ENCODE peak calls at places on chromosomes 2 and 18, in seven cellular contexts. F, D, I, W, V, R and N are unnamed samples.

GRCh38 chr2:106104332-106105062 is 89.6 kb downstream of the UXS1 start:
- DNase-seq in W (peak; percentile 67), R (peak; percentile 93), F (peak; percentile 54), V (peak; percentile 67), I (peak; percentile 67), D (peak; percentile 66), N (peak; percentile 68)

GRCh38 chr2:224646242-224646846 is 61.2 kb upstream of the CUL3 start:
- DNase-seq in D (peak; percentile 4), R (peak; percentile 38), W (peak; percentile 30), F (no peak), I (no peak), V (peak; percentile 27), N (peak; percentile 70)

GRCh38 chr2:82853299-82853698 is 1605.8 kb downstream of the SUCLG1 start:
- DNase-seq in W (no peak), I (no peak), F (no peak), R (no peak), D (no peak), V (no peak), N (no peak)

GRCh38 chr2:69915050-69915945 is at the start of gene MXD1:
- DNase-seq in W (peak; percentile 38), V (peak; percentile 19), I (no peak), R (peak; percentile 53), D (no peak), F (no peak), N (no peak)

GRCh38 chr2:179936654-179937053 is 70.4 kb downstream of the CWC22 start:
- DNase-seq in I (peak; percentile 77), R (peak; percentile 56), W (peak; percentile 56), F (peak; percentile 14), D (no peak), V (peak; percentile 23), N (peak; percentile 70)

GRCh38 chr2:7436096-7436906 is 519.1 kb downstream of the RNF144A start:
- DNase-seq in D (no peak), R (no peak), F (no peak), I (no peak), V (no peak), W (no peak), N (no peak)

GRCh38 chr18:7617738-7618422 is 50.8 kb downstream of the PTPRM start:
- DNase-seq in V (peak; percentile 75), R (peak; percentile 89), F (peak; percentile 29), I (no peak), D (peak; percentile 70), W (no peak), N (peak; percentile 74)

GRCh38 chr2:10414000-10414451 is 34.1 kb downstream of the ODC1 start:
- DNase-seq in V (peak; percentile 44), I (no peak), D (peak; percentile 68), R (peak; percentile 28), F (no peak), W (no peak), N (no peak)

GRCh38 chr2:203693242-203693879 is 13.1 kb upstream of the CD28 start:
- DNase-seq in F (no peak), V (no peak), I (no peak), R (no peak), W (no peak), D (no peak), N (no peak)

GRCh38 chr2:224311226-224311625 is 90.7 kb downstream of the FAM124B start:
- DNase-seq in V (peak; percentile 55), I (no peak), R (no peak), D (no peak), W (no peak), F (no peak), N (no peak)

GRCh38 chr2:149679286-149679685 is 91.7 kb upstream of the MMADHC start:
- DNase-seq in W (no peak), I (no peak), F (no peak), V (peak; percentile 66), R (peak; percentile 95), D (peak; percentile 67), N (no peak)

GRCh38 chr2:220394433-220394832 is 767.0 kb downstream of the SLC4A3 start:
- DNase-seq in D (peak; percentile 58), R (no peak), V (peak; percentile 34), F (no peak), W (no peak), I (no peak), N (no peak)

GRCh38 chr2:88637464-88637863 is 10.2 kb upstream of the EIF2AK3 start:
- DNase-seq in D (no peak), F (no peak), R (no peak), V (no peak), W (no peak), I (no peak), N (no peak)

GRCh38 chr2:88638123-88638650 is 10.9 kb upstream of the EIF2AK3 start:
- DNase-seq in V (no peak), W (no peak), F (no peak), R (no peak), I (no peak), D (no peak), N (no peak)

GRCh38 chr2:88639865-88640264 is 12.6 kb upstream of the EIF2AK3 start:
- DNase-seq in V (no peak), F (no peak), W (no peak), D (no peak), I (no peak), R (no peak), N (no peak)

GRCh38 chr2:88641330-88641729 is 14.1 kb upstream of the EIF2AK3 start:
- DNase-seq in I (no peak), V (no peak), R (no peak), F (no peak), D (no peak), W (no peak), N (no peak)

DNA sequence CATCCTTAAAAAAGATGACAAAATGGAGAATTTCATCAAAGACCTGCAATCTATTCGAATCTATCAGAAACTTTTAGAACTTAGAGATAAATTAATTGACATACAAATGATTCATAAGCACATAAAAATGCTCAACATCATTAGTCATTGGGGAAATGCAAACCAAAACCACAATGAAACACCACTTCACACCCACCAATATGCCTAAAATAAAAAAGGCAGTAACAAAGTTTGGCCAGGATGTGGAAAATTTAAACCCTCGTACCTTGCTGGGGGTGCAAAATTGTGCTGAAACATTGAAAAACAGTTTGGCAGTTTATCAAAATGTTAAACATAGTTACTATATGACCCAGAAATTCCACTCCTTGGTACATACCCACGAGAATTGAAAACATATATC is 11.5 kb upstream of the EIF2AK3 start:
- DNase-seq in W (no peak), V (no peak), F (no peak), I (no peak), R (no peak), D (no peak), N (no peak)
- H3K23ac ChIP-seq in W (no peak overlapping the region), V (no peak overlapping the region), F (no peak overlapping the region), I (no peak overlapping the region), R (no peak overlapping the region), D (no peak overlapping the region), N (no peak overlapping the region)

DNA sequence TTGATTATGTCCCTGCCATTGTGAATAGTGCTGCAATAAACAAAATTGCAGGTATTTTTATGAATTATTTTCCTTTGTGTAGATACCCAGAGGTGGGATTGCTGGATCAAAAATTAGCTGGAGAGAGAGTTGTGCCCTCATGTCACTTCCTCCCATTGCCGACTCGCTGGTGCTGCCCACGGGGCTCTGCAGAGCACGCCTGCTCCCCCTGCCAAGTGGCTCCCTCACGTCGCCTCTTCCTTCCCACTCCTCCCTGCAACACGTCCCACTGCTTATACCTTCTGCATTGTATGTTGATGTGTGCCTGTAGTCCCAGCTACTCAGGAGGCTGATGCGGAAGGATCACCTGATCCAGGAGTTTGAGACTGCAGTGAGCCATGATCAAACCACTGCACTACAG is 28.1 kb downstream of the PRELID3A start:
- DNase-seq in W (no peak), F (no peak), I (no peak), V (no peak), D (no peak), R (no peak), N (no peak)
- H3K23ac ChIP-seq in W (no peak overlapping the region), F (no peak overlapping the region), I (no peak overlapping the region), V (no peak overlapping the region), D (no peak overlapping the region), R (no peak overlapping the region), N (no peak overlapping the region)

GRCh38 chr2:232831496-232831895 is 38.6 kb upstream of the SNORC start:
- DNase-seq in F (no peak), W (no peak), I (no peak), D (no peak), R (no peak), V (no peak), N (no peak)
- H3K23ac ChIP-seq in F (no peak overlapping the region), W (no peak overlapping the region), I (no peak overlapping the region), D (no peak overlapping the region), R (no peak overlapping the region), V (no peak overlapping the region), N (no peak overlapping the region)

DNA sequence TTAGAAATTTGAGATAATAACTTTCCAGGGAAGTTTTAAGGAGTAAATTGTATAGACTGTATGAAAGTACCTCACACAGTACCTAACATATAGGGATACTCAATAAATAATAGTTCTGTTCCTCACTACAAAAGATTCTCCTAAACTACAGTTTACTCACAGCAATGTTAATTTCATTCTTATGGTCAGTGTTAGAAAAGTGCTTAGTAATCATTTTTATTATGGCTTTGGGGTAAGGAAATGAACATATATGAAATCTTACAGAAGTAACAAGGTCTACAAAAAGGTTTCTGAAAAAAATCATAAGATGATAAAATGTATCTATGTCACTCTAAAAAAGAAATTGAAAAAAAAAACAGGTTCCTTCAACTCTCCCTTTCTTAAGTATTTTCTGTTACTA is 67.2 kb downstream of the IKZF2 start:
- DNase-seq in W (no peak), V (no peak), R (no peak), F (no peak), I (no peak), D (no peak), N (no peak)
- H3K23ac ChIP-seq in W (no peak overlapping the region), V (no peak overlapping the region), R (no peak overlapping the region), F (no peak overlapping the region), I (no peak overlapping the region), D (no peak overlapping the region), N (no peak overlapping the region)

GRCh38 chr2:182210669-182211068 is 216.2 kb downstream of the PDE1A start:
- DNase-seq in R (no peak), V (no peak), I (no peak), D (no peak), W (no peak), F (no peak), N (no peak)
- H3K23ac ChIP-seq in R (no peak overlapping the region), V (no peak overlapping the region), I (no peak overlapping the region), D (no peak overlapping the region), W (no peak overlapping the region), F (no peak overlapping the region), N (no peak overlapping the region)

GRCh38 chr2:200786826-200787225 is 24.9 kb upstream of the BZW1 start:
- DNase-seq in I (no peak), F (no peak), V (peak; percentile 65), W (no peak), R (peak; percentile 93), D (peak; percentile 91), N (no peak)
- H3K23ac ChIP-seq in I (no peak overlapping the region), F (no peak overlapping the region), V (no peak overlapping the region), W (no peak overlapping the region), R (no peak overlapping the region), D (peak overlapping the region; percentile 86), N (no peak overlapping the region)